ENCODE peak calls at places on chromosomes 4 and X, in eight cellular contexts. N is fibroblast of lung, W is PC-3, P is IMR-90, X is A549, H is GM23248, E is GM23338, U is HCT116. C is an unnamed sample.
A peak's percentile ranks its signal among the peaks of the same experiment; 100 is the strongest.

GRCh38 chr4:147477439-147477838 is 3.5 kb upstream of the EDNRA start:
- DNase-seq in N (no peak), W (no peak), P (no peak), X (no peak), H (no peak), E (no peak), U (no peak), C (no peak)

GRCh38 chr4:158161561-158162354 is 11.1 kb downstream of the GASK1B start:
- DNase-seq in N (peak; percentile 68), W (peak; percentile 55), P (peak; percentile 79), X (peak; percentile 64), H (peak; percentile 88), E (no peak), U (peak; percentile 63), C (no peak)

GRCh38 chrX:42825201-42825600 is 47.2 kb upstream of the PPP1R2C start:
- DNase-seq in N (no peak), W (no peak), P (no peak), X (no peak), H (no peak), E (no peak), U (no peak), C (no peak)

GRCh38 chrX:2500091-2500680 is 590 bp downstream of the DHRSX start:
- DNase-seq in N (peak; percentile 57), W (peak; percentile 52), P (peak; percentile 65), X (peak; percentile 73), H (peak; percentile 89), E (peak; percentile 64), U (no peak), C (no peak)

GRCh38 chr4:124936427-124936826 is 223.9 kb upstream of the ANKRD50 start:
- DNase-seq in N (peak; percentile 87), W (no peak), P (peak; percentile 60), X (no peak), H (peak; percentile 57), E (no peak), U (no peak), C (no peak)

GRCh38 chrX:25523574-25523973 is 507.8 kb upstream of the ARX start:
- DNase-seq in N (peak; percentile 57), W (peak; percentile 23), P (peak; percentile 36), X (peak; percentile 54), H (peak; percentile 5), E (peak; percentile 62), U (peak; percentile 6), C (no peak)

GRCh38 chrX:41822917-41823316 is 98.9 kb downstream of the GPR82 start:
- DNase-seq in N (no peak), W (no peak), P (no peak), X (no peak), H (no peak), E (no peak), U (no peak), C (no peak)

GRCh38 chr4:133565379-133565778 is 416.3 kb downstream of the PCDH10 start:
- DNase-seq in N (peak; percentile 95), W (peak; percentile 51), P (peak; percentile 7), X (peak; percentile 22), H (no peak), E (no peak), U (no peak), C (no peak)

GRCh38 chr4:128477540-128477939 is 189.9 kb upstream of the PGRMC2 start:
- DNase-seq in N (no peak), W (no peak), P (no peak), X (no peak), H (no peak), E (no peak), U (no peak), C (no peak)

GRCh38 chr4:65510976-65511375 is 159.3 kb downstream of the EPHA5 start:
- DNase-seq in N (no peak), W (peak; percentile 88), P (no peak), X (no peak), H (peak; percentile 68), E (no peak), U (no peak), C (no peak)

GRCh38 chrX:109954333-109954732 is 48.6 kb upstream of the TMEM164 start:
- DNase-seq in N (no peak), W (peak; percentile 57), P (no peak), X (no peak), H (peak; percentile 64), E (no peak), U (no peak), C (peak; percentile 5)

GRCh38 chr4:140103676-140104075 is 50.3 kb downstream of the MAML3 start:
- DNase-seq in N (no peak), W (peak; percentile 60), P (peak; percentile 62), X (peak; percentile 85), H (peak; percentile 77), E (no peak), U (no peak), C (no peak)

GRCh38 chr4:113564493-113564892 is 197.0 kb downstream of the CAMK2D start:
- DNase-seq in N (no peak), W (no peak), P (no peak), X (no peak), H (no peak), E (no peak), U (no peak), C (no peak)
- H3K4me3 ChIP-seq in N (no peak overlapping the region), W (no peak overlapping the region), P (no peak overlapping the region), X (no peak overlapping the region), H (no peak overlapping the region), E (no peak overlapping the region), U (no peak overlapping the region), C (no peak overlapping the region)

DNA sequence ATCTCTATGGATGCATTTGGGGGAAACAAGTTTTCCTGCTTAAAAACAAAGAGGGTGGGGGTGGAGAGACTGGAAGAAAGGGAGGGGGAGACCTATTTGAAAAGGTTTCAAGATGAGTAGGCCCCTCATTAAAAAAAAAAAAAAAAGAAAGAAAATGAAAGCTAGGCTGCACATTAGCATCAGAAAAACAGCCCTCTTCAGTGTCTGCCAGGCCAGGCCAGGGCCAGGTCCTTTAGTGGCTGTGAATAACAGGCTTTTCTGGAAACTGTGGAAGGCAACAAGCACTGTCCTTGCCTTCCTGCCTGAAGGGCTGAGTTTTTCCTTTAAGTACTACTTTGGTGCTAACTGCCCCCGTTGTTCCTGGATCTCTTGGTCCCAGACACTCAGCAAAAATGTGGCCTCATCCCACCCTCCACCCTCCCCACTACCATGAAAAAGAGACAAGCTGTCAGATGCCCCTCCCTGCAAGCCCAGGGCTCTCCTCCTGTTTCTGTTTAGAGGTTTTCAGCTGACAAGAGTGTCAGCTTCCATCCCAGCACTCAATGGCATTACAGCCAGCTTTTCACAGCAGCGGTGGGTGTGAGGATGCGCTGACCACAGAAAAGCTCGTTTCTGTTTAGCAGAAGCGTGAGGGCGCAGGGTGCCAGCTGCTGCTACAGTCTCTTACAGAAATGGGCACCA is 174.1 kb downstream of the NHS start:
- DNase-seq in N (no peak), W (no peak), P (no peak), X (no peak), H (no peak), E (no peak), U (no peak), C (no peak)
- H3K4me2 ChIP-seq in N (no peak overlapping the region), W (no peak overlapping the region), P (no peak overlapping the region), X (no peak overlapping the region), H (no peak overlapping the region), E (peak overlapping the region; percentile 68), U (no peak overlapping the region), C (no peak overlapping the region)

GRCh38 chrX:129783176-129783776 is 3.5 kb downstream of the SASH3 start:
- DNase-seq in N (no peak), W (no peak), P (no peak), X (no peak), H (no peak), E (no peak), U (no peak), C (no peak)
- H3K4me3 ChIP-seq in N (no peak overlapping the region), W (no peak overlapping the region), P (no peak overlapping the region), X (no peak overlapping the region), H (no peak overlapping the region), E (no peak overlapping the region), U (no peak overlapping the region), C (no peak overlapping the region)

DNA sequence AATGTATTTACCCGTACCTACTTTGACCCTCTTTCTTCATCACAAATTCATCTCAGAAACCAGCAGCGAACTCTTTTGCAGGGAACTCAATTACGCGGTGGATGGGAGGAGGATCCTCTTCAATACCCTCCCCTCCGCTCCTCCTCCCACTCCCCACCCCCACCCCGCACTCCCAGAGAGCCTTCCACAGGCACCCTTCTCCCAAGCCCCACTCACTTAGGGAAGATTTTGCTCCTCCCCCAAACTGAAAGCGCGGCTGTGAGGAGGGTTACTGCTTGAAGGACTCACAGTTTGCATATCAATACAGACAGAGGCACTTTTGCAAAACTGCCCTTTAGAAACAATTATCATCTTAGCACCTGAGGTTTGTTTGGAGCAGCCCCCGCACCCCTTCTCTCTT is 955 bp upstream of the IL1RAPL1 start:
- DNase-seq in N (peak; percentile 61), W (peak; percentile 20), P (peak; percentile 45), X (no peak), H (no peak), E (peak; percentile 40), U (no peak), C (no peak)
- H3K4me2 ChIP-seq in N (peak overlapping the region; percentile 58), W (peak overlapping the region; percentile 89), P (peak overlapping the region; percentile 88), X (peak overlapping the region; percentile 44), H (no peak overlapping the region), E (peak overlapping the region; percentile 82), U (peak overlapping the region; percentile 81), C (no peak overlapping the region)

GRCh38 chr4:145734576-145735329 is 54.8 kb downstream of the C4orf51 start:
- DNase-seq in N (peak; percentile 89), W (peak; percentile 98), P (peak; percentile 96), X (peak; percentile 72), H (peak; percentile 99), E (no peak), U (no peak), C (peak; percentile 92)
- H3K4me3 ChIP-seq in N (peak overlapping the region; percentile 27), W (peak overlapping the region; percentile 49), P (peak overlapping the region; percentile 15), X (no peak overlapping the region), H (peak overlapping the region; percentile 76), E (no peak overlapping the region), U (no peak overlapping the region), C (peak overlapping the region; percentile 7)